ENCODE peak calls at places on chromosomes 5 and 9, in seven cellular contexts. X is endodermal cell, Z is fibroblast of lung, W is stomach, K is mesenchymal stem cell, J is brain microvascular endothelial cell, P is adrenal gland. N is an unnamed sample.

GRCh38 chr5:72556351-72557146 is 49.3 kb upstream of the ZNF366 start:
- DNase-seq in X (peak; percentile 93), Z (peak; percentile 61), W (peak; percentile 34), K (peak; percentile 86), J (peak; percentile 51), P (peak; percentile 60), N (peak; percentile 45)

GRCh38 chr5:112036206-112036605 is 279.2 kb upstream of the NREP start:
- DNase-seq in X (no peak), Z (peak; percentile 73), W (no peak), K (no peak), J (no peak), P (no peak), N (no peak)

GRCh38 chr5:149733129-149733900 is 3.2 kb downstream of the PPARGC1B start:
- DNase-seq in X (peak; percentile 26), Z (no peak), W (no peak), K (no peak), J (no peak), P (no peak), N (no peak)

GRCh38 chr5:79929095-79929494 is 62.0 kb downstream of the MTX3 start:
- DNase-seq in X (no peak), Z (no peak), W (no peak), K (no peak), J (no peak), P (no peak), N (no peak)

GRCh38 chr9:33233659-33234335 is 6.2 kb upstream of the SPINK4 start:
- DNase-seq in X (no peak), Z (peak; percentile 93), W (peak; percentile 96), K (peak; percentile 82), J (peak; percentile 91), P (peak; percentile 60), N (peak; percentile 76)

GRCh38 chr9:72333758-72334157 is 31.2 kb downstream of the ZFAND5 start:
- DNase-seq in X (peak; percentile 88), Z (no peak), W (no peak), K (no peak), J (no peak), P (no peak), N (no peak)

GRCh38 chr5:61290815-61291214 is 41.2 kb upstream of the ZSWIM6 start:
- DNase-seq in X (no peak), Z (peak; percentile 63), W (no peak), K (peak; percentile 53), J (no peak), P (no peak), N (peak; percentile 33)

GRCh38 chr5:9546973-9547947 is 1.4 kb upstream of the SEMA5A start:
- DNase-seq in X (peak; percentile 83), Z (peak; percentile 82), W (no peak), K (peak; percentile 74), J (peak; percentile 60), P (peak; percentile 27), N (peak; percentile 76)

GRCh38 chr5:150484964-150485769 is 22.8 kb upstream of the NDST1 start:
- DNase-seq in X (peak; percentile 91), Z (no peak), W (no peak), K (peak; percentile 34), J (no peak), P (no peak), N (no peak)

GRCh38 chr5:135834639-135835529 is at the start of gene SLC25A48:
- DNase-seq in X (peak; percentile 96), Z (peak; percentile 39), W (peak; percentile 40), K (no peak), J (no peak), P (no peak), N (peak; percentile 61)

GRCh38 chr9:89122944-89123343 is 55.7 kb downstream of the SHC3 start:
- DNase-seq in X (no peak), Z (no peak), W (no peak), K (peak; percentile 60), J (no peak), P (no peak), N (peak; percentile 91)

GRCh38 chr9:110316255-110316921 is 21.3 kb downstream of the TXNDC8 start:
- DNase-seq in X (no peak), Z (no peak), W (no peak), K (peak; percentile 37), J (no peak), P (no peak), N (peak; percentile 14)

GRCh38 chr5:135024956-135025729 is 8.9 kb downstream of the PITX1 start:
- DNase-seq in X (no peak), Z (no peak), W (no peak), K (peak; percentile 41), J (no peak), P (no peak), N (peak; percentile 49)

GRCh38 chr5:176446884-176447537 is 1.2 kb upstream of the FAF2 start:
- DNase-seq in X (peak; percentile 69), Z (no peak), W (no peak), K (no peak), J (no peak), P (no peak), N (no peak)

GRCh38 chr9:78539904-78540303 is 243.0 kb downstream of the PSAT1 start:
- DNase-seq in X (no peak), Z (peak; percentile 88), W (no peak), K (peak; percentile 76), J (peak; percentile 68), P (no peak), N (peak; percentile 60)

GRCh38 chr9:83962165-83962564 is 17.9 kb downstream of the HNRNPK start:
- DNase-seq in X (no peak), Z (no peak), W (no peak), K (no peak), J (no peak), P (no peak), N (peak; percentile 61)

GRCh38 chr5:14400085-14400484 is 181.5 kb upstream of the OTULINL start:
- DNase-seq in X (no peak), Z (peak; percentile 90), W (no peak), K (peak; percentile 62), J (peak; percentile 72), P (peak; percentile 42), N (peak; percentile 28)

GRCh38 chr5:14401639-14402038 is 180.0 kb upstream of the OTULINL start:
- DNase-seq in X (no peak), Z (no peak), W (no peak), K (no peak), J (no peak), P (no peak), N (no peak)

GRCh38 chr5:14399054-14399657 is 182.4 kb upstream of the OTULINL start:
- DNase-seq in X (no peak), Z (peak; percentile 69), W (no peak), K (peak; percentile 71), J (peak; percentile 68), P (no peak), N (peak; percentile 90)

GRCh38 chr5:14402424-14402823 is 179.2 kb upstream of the OTULINL start:
- DNase-seq in X (no peak), Z (no peak), W (no peak), K (no peak), J (no peak), P (no peak), N (no peak)

GRCh38 chr5:14400611-14401010 is 181.0 kb upstream of the OTULINL start:
- DNase-seq in X (no peak), Z (no peak), W (no peak), K (peak; percentile 29), J (no peak), P (no peak), N (no peak)
- H3K36me3 ChIP-seq in X (peaks cover 48% of the 10 kb centered on the region), Z (peaks cover 14% of the 10 kb centered on the region), W (peaks cover 61% of the 10 kb centered on the region), K (peaks cover 71% of the 10 kb centered on the region), J (peaks cover 52% of the 10 kb centered on the region), P (no peaks in the 10 kb centered on the region), N (peaks cover 64% of the 10 kb centered on the region)

DNA sequence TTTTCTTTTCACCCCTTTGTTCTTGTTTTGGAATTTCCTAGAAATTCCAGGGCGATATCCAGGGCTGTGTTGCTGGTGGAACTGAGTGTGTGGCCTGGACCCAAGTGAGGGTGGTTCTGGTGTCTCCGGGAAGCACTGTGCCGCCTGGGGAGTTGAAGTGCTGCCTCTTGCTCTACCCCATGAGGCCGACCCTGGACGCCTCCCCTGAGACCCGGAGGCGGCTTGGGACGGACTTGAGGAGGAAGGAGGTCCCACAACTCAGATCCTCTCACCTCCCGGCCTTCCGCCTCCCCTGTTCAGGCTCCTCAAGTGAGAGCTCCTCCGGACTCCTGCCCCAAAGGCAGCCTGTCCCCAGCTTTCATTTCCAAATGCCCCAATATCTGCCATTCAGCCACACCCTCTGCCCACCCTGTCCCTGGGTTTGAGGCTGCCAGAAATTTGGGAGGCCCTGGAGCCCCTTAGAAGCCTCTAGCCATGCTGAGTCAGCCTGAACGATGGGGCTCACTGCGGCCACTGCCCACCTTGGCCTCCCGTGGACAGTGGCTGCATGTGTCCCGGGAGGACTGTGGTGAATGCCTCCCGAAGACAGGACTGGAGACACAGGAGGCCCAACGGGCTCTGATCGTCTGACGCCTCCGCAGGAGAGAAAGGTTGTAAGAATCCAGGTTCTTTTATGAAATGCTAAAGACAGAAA is 42.6 kb upstream of the SLC6A19 start:
- DNase-seq in X (no peak), Z (no peak), W (no peak), K (no peak), J (no peak), P (no peak), N (no peak)
- H3K36me3 ChIP-seq in X (no peaks in the 10 kb centered on the region), Z (no peaks in the 10 kb centered on the region), W (no peaks in the 10 kb centered on the region), K (no peaks in the 10 kb centered on the region), J (no peaks in the 10 kb centered on the region), P (no peaks in the 10 kb centered on the region), N (no peaks in the 10 kb centered on the region)

DNA sequence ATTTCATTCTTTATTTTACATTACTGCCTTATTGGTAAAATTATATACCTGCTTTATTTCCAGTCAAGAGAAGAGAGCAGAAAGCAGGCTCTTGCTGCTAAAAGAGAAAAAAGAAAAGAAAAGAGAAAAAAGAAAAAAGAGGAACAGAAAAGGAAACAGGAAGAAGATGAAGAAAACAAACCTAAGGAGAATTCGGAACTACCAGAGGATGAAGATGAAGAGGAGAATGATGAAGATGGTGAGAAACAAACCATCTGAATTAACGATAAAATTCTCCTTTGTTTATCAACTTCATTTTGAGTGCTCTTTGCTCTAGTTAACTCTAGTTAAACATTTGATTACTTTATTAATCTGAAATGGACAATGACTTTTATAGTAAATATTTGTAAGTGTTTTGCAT is 23.5 kb upstream of the EIF4EBP3 start:
- DNase-seq in X (no peak), Z (no peak), W (no peak), K (no peak), J (no peak), P (no peak), N (no peak)
- H3K36me3 ChIP-seq in X (peaks cover 57% of the 10 kb centered on the region), Z (peaks cover 9% of the 10 kb centered on the region), W (peaks cover 67% of the 10 kb centered on the region), K (peaks cover 53% of the 10 kb centered on the region), J (peaks cover 22% of the 10 kb centered on the region), P (no peaks in the 10 kb centered on the region), N (peaks cover 59% of the 10 kb centered on the region)

DNA sequence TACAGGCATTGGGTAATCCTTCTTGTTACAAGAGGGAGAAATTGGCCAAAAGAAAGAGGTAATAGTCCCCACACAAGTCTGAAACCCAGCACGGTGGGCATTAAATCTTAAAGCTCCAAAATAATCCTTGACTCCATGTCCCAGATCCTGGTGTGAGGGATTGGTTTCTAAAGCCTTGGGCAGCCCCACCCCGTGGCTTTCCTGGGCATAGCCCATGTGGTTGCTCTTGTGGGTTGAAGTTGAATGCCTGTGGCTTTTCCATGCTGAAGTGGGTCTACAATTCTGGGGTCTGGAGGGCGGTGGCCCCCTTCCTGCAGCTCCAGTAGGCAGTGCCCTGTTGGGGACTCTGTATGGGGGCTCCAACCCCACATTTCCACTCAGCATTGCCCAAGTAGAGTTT is 91.8 kb upstream of the LARP1 start:
- DNase-seq in X (no peak), Z (no peak), W (no peak), K (no peak), J (no peak), P (no peak), N (no peak)
- H3K36me3 ChIP-seq in X (no peaks in the 10 kb centered on the region), Z (no peaks in the 10 kb centered on the region), W (no peaks in the 10 kb centered on the region), K (no peaks in the 10 kb centered on the region), J (no peaks in the 10 kb centered on the region), P (no peaks in the 10 kb centered on the region), N (no peaks in the 10 kb centered on the region)

N was measured in adipocyte.